ENCODE peak calls at places on chromosomes 12 and 14, in ten cellular contexts. D, J, C, Z, I, F, R, H, L and S are unnamed samples.

GRCh38 chr14:103705158-103705523 is 10.1 kb downstream of the XRCC3 start:
- DNase-seq in D (no peak), J (no peak), C (no peak), Z (no peak), I (no peak), F (no peak), R (no peak), H (no peak), L (no peak), S (no peak)

GRCh38 chr12:29245246-29245645 is 96.2 kb downstream of the FAR2 start:
- DNase-seq in D (no peak), J (no peak), C (no peak), Z (no peak), I (no peak), F (no peak), R (no peak), H (no peak), L (no peak), S (no peak)

GRCh38 chr12:97941686-97942354 is 479.2 kb downstream of the RMST start:
- DNase-seq in D (no peak), J (no peak), C (no peak), Z (no peak), I (no peak), F (no peak), R (no peak), H (no peak), L (no peak), S (no peak)

GRCh38 chr14:57068511-57068910 is 200.2 kb downstream of the EXOC5 start:
- DNase-seq in D (no peak), J (no peak), C (no peak), Z (no peak), I (no peak), F (no peak), R (peak; percentile 11), H (no peak), L (no peak), S (no peak)

GRCh38 chr12:42958271-42958674 is 368.7 kb upstream of the PRICKLE1 start:
- DNase-seq in D (no peak), J (no peak), C (no peak), Z (no peak), I (no peak), F (no peak), R (no peak), H (no peak), L (no peak), S (no peak)

GRCh38 chr12:125734137-125734536 is 668.9 kb downstream of the AACS start:
- DNase-seq in D (no peak), J (no peak), C (no peak), Z (no peak), I (no peak), F (no peak), R (no peak), H (no peak), L (no peak), S (no peak)

GRCh38 chr14:99936056-99936455 is 129.2 kb upstream of the EVL start:
- DNase-seq in D (no peak), J (no peak), C (no peak), Z (peak; percentile 9), I (no peak), F (no peak), R (peak; percentile 68), H (no peak), L (no peak), S (no peak)

GRCh38 chr14:99245541-99246511 is 26.2 kb downstream of the BCL11B start:
- DNase-seq in D (no peak), J (no peak), C (peak; percentile 89), Z (no peak), I (no peak), F (no peak), R (peak; percentile 41), H (no peak), L (no peak), S (no peak)

GRCh38 chr12:125149160-125150108 is 84.2 kb downstream of the AACS start:
- DNase-seq in D (no peak), J (no peak), C (no peak), Z (no peak), I (no peak), F (peak; percentile 98), R (no peak), H (peak; percentile 82), L (no peak), S (no peak)

GRCh38 chr14:41986726-41987125 is 380.1 kb downstream of the LRFN5 start:
- DNase-seq in D (no peak), J (no peak), C (no peak), Z (peak; percentile 26), I (no peak), F (no peak), R (peak; percentile 4), H (no peak), L (no peak), S (no peak)

GRCh38 chr12:10641735-10642500 is 28.5 kb upstream of the MAGOHB start:
- DNase-seq in D (no peak), J (no peak), C (no peak), Z (peak; percentile 27), I (no peak), F (no peak), R (peak; percentile 15), H (no peak), L (no peak), S (no peak)

GRCh38 chr12:34405286-34406227 is 383.3 kb downstream of the ALG10 start:
- DNase-seq in D (peak; percentile 57), J (peak; percentile 2), C (peak; percentile 0), Z (no peak), I (no peak), F (no peak), R (no peak), H (peak; percentile 2), L (no peak), S (no peak)

GRCh38 chr12:75662501-75663159 is 151.2 kb upstream of the KRR1 start:
- DNase-seq in D (no peak), J (no peak), C (no peak), Z (no peak), I (no peak), F (no peak), R (no peak), H (no peak), L (no peak), S (no peak)

GRCh38 chr12:78865297-78865955 is 852 bp downstream of the SYT1 start:
- DNase-seq in D (no peak), J (no peak), C (peak; percentile 41), Z (no peak), I (no peak), F (no peak), R (peak; percentile 39), H (no peak), L (no peak), S (no peak)

GRCh38 chr12:67661311-67662011 is 12.9 kb downstream of the DYRK2 start:
- DNase-seq in D (no peak), J (no peak), C (no peak), Z (no peak), I (no peak), F (no peak), R (peak; percentile 26), H (no peak), L (no peak), S (no peak)

GRCh38 chr14:54221971-54222370 is 174.8 kb upstream of the CDKN3 start:
- DNase-seq in D (no peak), J (no peak), C (no peak), Z (no peak), I (no peak), F (no peak), R (no peak), H (no peak), L (no peak), S (no peak)

GRCh38 chr12:1355396-1355795 is 239.0 kb downstream of the FBXL14 start:
- DNase-seq in D (no peak), J (no peak), C (no peak), Z (no peak), I (no peak), F (no peak), R (peak; percentile 47), H (no peak), L (no peak), S (no peak)

GRCh38 chr12:63915105-63915830 is 70.8 kb downstream of the SRGAP1 start:
- DNase-seq in D (no peak), J (no peak), C (no peak), Z (no peak), I (no peak), F (peak; percentile 46), R (peak; percentile 56), H (no peak), L (no peak), S (no peak)

GRCh38 chr14:99512571-99513182 is 31.5 kb downstream of the CCNK start:
- DNase-seq in D (peak; percentile 82), J (no peak), C (no peak), Z (no peak), I (no peak), F (no peak), R (no peak), H (no peak), L (no peak), S (no peak)

GRCh38 chr12:109937371-109937770 is 37.3 kb downstream of the TCHP start:
- DNase-seq in D (no peak), J (no peak), C (no peak), Z (no peak), I (no peak), F (no peak), R (no peak), H (no peak), L (no peak), S (no peak)

GRCh38 chr12:124545508-124546418 is 21.6 kb downstream of the NCOR2 start:
- DNase-seq in D (no peak), J (peak; percentile 55), C (no peak), Z (peak; percentile 51), I (no peak), F (no peak), R (peak; percentile 70), H (peak; percentile 88), L (no peak), S (peak; percentile 15)

GRCh38 chr12:116184766-116185165 is 92.7 kb downstream of the MED13L start:
- DNase-seq in D (no peak), J (no peak), C (no peak), Z (no peak), I (no peak), F (no peak), R (no peak), H (no peak), L (no peak), S (no peak)